ENCODE peak calls at places on chromosome 9, in five cellular contexts. P is fibroblast of lung, Y is myocyte, Q is choroid plexus epithelial cell, B is WERI-Rb-1. S is an unnamed sample.
A peak's percentile ranks its signal among the peaks of the same experiment; 100 is the strongest.

GRCh38 chr9:107119294-107119693 is 163.8 kb upstream of the RAD23B start:
- DNase-seq in P (no peak), Y (no peak), Q (no peak), B (no peak), S (no peak)

GRCh38 chr9:132381966-132382541 is 24.6 kb downstream of the TTF1 start:
- DNase-seq in P (no peak), Y (no peak), Q (no peak), B (no peak), S (no peak)

GRCh38 chr9:110626109-110626829 is 42.3 kb upstream of the MUSK start:
- DNase-seq in P (peak; percentile 79), Y (peak; percentile 18), Q (peak; percentile 96), B (no peak), S (no peak)

GRCh38 chr9:22722492-22722891 is 275.9 kb downstream of the DMRTA1 start:
- DNase-seq in P (no peak), Y (no peak), Q (no peak), B (no peak), S (no peak)

GRCh38 chr9:92468206-92468605 is 14.1 kb downstream of the ASPN start:
- DNase-seq in P (no peak), Y (peak; percentile 18), Q (no peak), B (no peak), S (peak; percentile 10)

GRCh38 chr9:135065804-135066203 is 21.7 kb upstream of the OLFM1 start:
- DNase-seq in P (no peak), Y (no peak), Q (no peak), B (no peak), S (no peak)

GRCh38 chr9:128722380-128723351 is 1.3 kb downstream of the ZDHHC12 start:
- DNase-seq in P (no peak), Y (no peak), Q (no peak), B (no peak), S (no peak)

GRCh38 chr9:130530932-130531331 is 48.4 kb upstream of the FUBP3 start:
- DNase-seq in P (peak; percentile 72), Y (peak; percentile 78), Q (peak; percentile 58), B (no peak), S (no peak)

GRCh38 chr9:70574222-70574837 is 159.9 kb upstream of the KLF9 start:
- DNase-seq in P (peak; percentile 88), Y (no peak), Q (peak; percentile 70), B (no peak), S (no peak)

GRCh38 chr9:89896806-89897340 is 292.1 kb downstream of the GADD45G start:
- DNase-seq in P (no peak), Y (no peak), Q (no peak), B (no peak), S (no peak)

GRCh38 chr9:108088916-108089315 is 599.3 kb upstream of the KLF4 start:
- DNase-seq in P (no peak), Y (no peak), Q (no peak), B (no peak), S (no peak)

GRCh38 chr9:14910178-14910805 is at the start of gene FREM1:
- DNase-seq in P (peak; percentile 15), Y (peak; percentile 17), Q (peak; percentile 27), B (no peak), S (no peak)

S was measured in epithelial cell of proximal tubule.